ENCODE peak calls at places on chromosomes 3 and 15, in five cellular contexts. X is head of caudate nucleus; V is CD8-positive, alpha-beta T cell; H is RPMI7951; Y is neural crest cell. I is an unnamed sample.

GRCh38 chr3:23365066-23365465 is 161.9 kb downstream of the UBE2E2 start:
- DNase-seq in X (no peak), V (no peak), H (no peak), Y (no peak), I (no peak)

GRCh38 chr15:60557157-60557556 is 78.2 kb upstream of the ICE2 start:
- DNase-seq in X (no peak), V (no peak), H (no peak), Y (no peak), I (no peak)

GRCh38 chr3:64431717-64432116 is 206.5 kb upstream of the PRICKLE2 start:
- DNase-seq in X (no peak), V (no peak), H (no peak), Y (no peak), I (no peak)

GRCh38 chr3:29493109-29493508 is 212.2 kb downstream of the RBMS3 start:
- DNase-seq in X (no peak), V (no peak), H (no peak), Y (no peak), I (no peak)

GRCh38 chr15:99732268-99732641 is 982 bp downstream of the LYSMD4 start:
- DNase-seq in X (no peak), V (no peak), H (peak), Y (no peak), I (no peak)

GRCh38 chr15:65323071-65323511 is 18.6 kb downstream of the RNU5B-1 start:
- DNase-seq in X (peak), V (no peak), H (peak), Y (no peak), I (no peak)

GRCh38 chr15:31252386-31252785 is 74.2 kb upstream of the KLF13 start:
- DNase-seq in X (no peak), V (no peak), H (no peak), Y (no peak), I (no peak)

GRCh38 chr3:62954579-62954978 is 79.4 kb upstream of the CADPS start:
- DNase-seq in X (no peak), V (no peak), H (peak), Y (no peak), I (no peak)

GRCh38 chr15:59879506-59879905 is 124.6 kb upstream of the FOXB1 start:
- DNase-seq in X (no peak), V (no peak), H (peak), Y (no peak), I (no peak)

GRCh38 chr15:86872782-86873181 is 793.1 kb downstream of the AGBL1 start:
- DNase-seq in X (no peak), V (no peak), H (no peak), Y (no peak), I (no peak)

GRCh38 chr15:92471263-92471662 is 77.6 kb downstream of the ST8SIA2 start:
- DNase-seq in X (no peak), V (no peak), H (no peak), Y (no peak), I (no peak)

GRCh38 chr3:179181993-179182551 is 33.9 kb downstream of the PIK3CA start:
- DNase-seq in X (no peak), V (no peak), H (peak), Y (no peak), I (no peak)

I was measured in activated T-helper 9 cell treated with anti-CD3 and anti-CD28 coated beads, Interleukin-2, amount 50 U/mL, for 16 hours.